ENCODE peak calls at places on chromosomes 6 and 20, in eight cellular contexts. J is ovary, K is AG04450, C is HepG2, F is GM23338, A is suprapubic skin, R is HL-60, Y is heart right ventricle. P is an unnamed sample.

GRCh38 chr20:31881945-31882344 is 11.5 kb downstream of the TTLL9 start:
- DNase-seq in J (no peak), K (no peak), C (no peak), F (no peak), A (no peak), R (no peak), Y (no peak), P (no peak)

GRCh38 chr6:153231048-153231635 is 100.1 kb upstream of the RGS17 start:
- DNase-seq in J (no peak), K (peak; percentile 2), C (peak; percentile 40), F (peak; percentile 85), A (no peak), R (peak; percentile 38), Y (peak; percentile 31), P (peak; percentile 72)

GRCh38 chr6:73878403-73878802 is 182.4 kb downstream of the CD109 start:
- DNase-seq in J (no peak), K (no peak), C (no peak), F (no peak), A (no peak), R (no peak), Y (no peak), P (no peak)

GRCh38 chr20:50192364-50193168 is 1.9 kb downstream of the CEBPB start:
- DNase-seq in J (peak; percentile 85), K (peak; percentile 71), C (peak; percentile 92), F (peak; percentile 88), A (peak; percentile 94), R (peak; percentile 94), Y (peak; percentile 77), P (no peak)

GRCh38 chr6:135281907-135282306 is 100.8 kb downstream of the MYB start:
- DNase-seq in J (no peak), K (no peak), C (no peak), F (no peak), A (no peak), R (no peak), Y (no peak), P (no peak)

GRCh38 chr6:149012040-149012545 is 265.3 kb downstream of the UST start:
- DNase-seq in J (no peak), K (peak; percentile 97), C (no peak), F (no peak), A (no peak), R (no peak), Y (no peak), P (no peak)

GRCh38 chr20:10843161-10843711 is 169.4 kb upstream of the JAG1 start:
- DNase-seq in J (no peak), K (no peak), C (no peak), F (no peak), A (no peak), R (no peak), Y (no peak), P (no peak)

GRCh38 chr20:3000852-3001523 is 42.4 kb upstream of the GNRH2 start:
- DNase-seq in J (no peak), K (peak; percentile 37), C (no peak), F (peak; percentile 63), A (no peak), R (peak; percentile 42), Y (no peak), P (no peak)

GRCh38 chr6:132167966-132168365 is 216.8 kb upstream of the CCN2 start:
- DNase-seq in J (no peak), K (no peak), C (peak; percentile 37), F (no peak), A (no peak), R (no peak), Y (no peak), P (no peak)

GRCh38 chr6:39420300-39421265 is 98.1 kb upstream of the KCNK16 start:
- DNase-seq in J (no peak), K (no peak), C (no peak), F (no peak), A (no peak), R (no peak), Y (no peak), P (no peak)

GRCh38 chr6:13810688-13811446 is 3.5 kb downstream of the MCUR1 start:
- DNase-seq in J (no peak), K (no peak), C (no peak), F (no peak), A (no peak), R (no peak), Y (no peak), P (no peak)

GRCh38 chr6:30686908-30687658 is 638 bp upstream of the PPP1R18 start:
- DNase-seq in J (peak; percentile 93), K (peak; percentile 92), C (peak; percentile 49), F (peak; percentile 84), A (peak; percentile 98), R (peak; percentile 85), Y (peak; percentile 98), P (peak; percentile 89)

GRCh38 chr6:30689022-30689865 is 1.5 kb downstream of the NRM start:
- DNase-seq in J (no peak), K (no peak), C (no peak), F (no peak), A (no peak), R (no peak), Y (no peak), P (no peak)

GRCh38 chr6:30688569-30688968 is 2.1 kb upstream of the PPP1R18 start:
- DNase-seq in J (no peak), K (no peak), C (no peak), F (no peak), A (no peak), R (no peak), Y (no peak), P (no peak)

GRCh38 chr6:30685977-30686907 is at the start of gene PPP1R18:
- DNase-seq in J (peak; percentile 82), K (no peak), C (no peak), F (peak; percentile 69), A (peak; percentile 89), R (peak; percentile 53), Y (peak; percentile 87), P (no peak)

GRCh38 chr6:30687659-30688431 is 1.4 kb upstream of the PPP1R18 start:
- DNase-seq in J (peak; percentile 56), K (no peak), C (no peak), F (peak; percentile 67), A (no peak), R (no peak), Y (peak; percentile 42), P (no peak)
- TF ChIP-seq CTCF in J (no peak), K (peak; percentile 32), C (peak; percentile 14), F (no peak), A (no peak), R (no peak), Y (peak; percentile 12), P (no peak)

GRCh38 chr20:41468994-41469600 is 102.5 kb upstream of the EMILIN3 start:
- DNase-seq in J (no peak), K (no peak), C (no peak), F (no peak), A (no peak), R (no peak), Y (no peak), P (no peak)

GRCh38 chr20:41467690-41468089 is 101.1 kb upstream of the EMILIN3 start:
- DNase-seq in J (no peak), K (no peak), C (no peak), F (no peak), A (no peak), R (no peak), Y (no peak), P (no peak)

GRCh38 chr20:41470362-41471095 is 103.9 kb upstream of the EMILIN3 start:
- DNase-seq in J (no peak), K (no peak), C (no peak), F (no peak), A (no peak), R (no peak), Y (no peak), P (no peak)

GRCh38 chr20:41469868-41470267 is 103.2 kb upstream of the EMILIN3 start:
- DNase-seq in J (no peak), K (no peak), C (no peak), F (no peak), A (no peak), R (no peak), Y (peak; percentile 46), P (no peak)

GRCh38 chr20:41466836-41467619 is 100.4 kb upstream of the EMILIN3 start:
- DNase-seq in J (no peak), K (no peak), C (no peak), F (no peak), A (no peak), R (no peak), Y (no peak), P (no peak)
- TF ChIP-seq CTCF in J (no peak), K (no peak), C (peak; percentile 26), F (peak; percentile 31), A (no peak), R (no peak), Y (no peak), P (no peak)

DNA sequence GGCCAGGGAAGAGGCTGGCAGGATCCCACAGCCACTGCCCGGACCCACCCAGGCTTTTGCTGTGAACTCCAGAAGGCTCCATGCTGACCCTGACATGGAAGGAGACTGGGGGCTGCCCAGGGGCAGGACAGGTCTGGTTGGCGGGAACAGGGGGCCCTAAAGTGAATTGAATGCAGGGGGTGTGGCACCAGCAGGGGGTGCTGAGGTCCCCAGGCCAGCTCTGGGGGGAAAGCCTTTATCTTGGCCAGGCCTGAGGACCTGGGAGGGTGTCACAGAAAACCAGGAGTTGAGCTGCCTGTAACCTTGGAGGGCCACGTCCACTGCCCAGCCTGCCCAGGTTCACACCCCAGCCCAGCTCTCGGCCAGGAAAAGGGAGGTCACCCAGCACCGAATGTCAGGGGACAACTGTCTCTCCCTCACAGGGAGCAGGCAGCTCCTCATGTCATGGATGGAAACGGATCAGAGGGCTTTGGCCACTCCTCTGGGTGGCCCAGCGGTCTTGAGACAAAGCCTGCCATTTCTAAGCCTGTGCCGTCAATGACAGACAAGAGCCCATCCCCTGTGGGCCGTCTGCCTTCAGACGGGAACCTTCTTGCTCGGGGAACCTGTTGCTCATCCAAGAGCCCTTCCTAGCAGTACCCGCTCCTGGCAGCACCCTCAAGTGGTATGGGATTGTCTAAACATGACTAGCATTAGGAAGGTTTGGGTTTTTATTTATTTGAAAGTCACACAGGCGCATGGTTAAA is 2.9 kb upstream of the YTHDF1 start:
- DNase-seq in J (no peak), K (no peak), C (no peak), F (no peak), A (no peak), R (no peak), Y (no peak), P (no peak)
- TF ChIP-seq CTCF in J (no peak), K (no peak), C (peak; percentile 28), F (no peak), A (no peak), R (no peak), Y (no peak), P (no peak)

DNA sequence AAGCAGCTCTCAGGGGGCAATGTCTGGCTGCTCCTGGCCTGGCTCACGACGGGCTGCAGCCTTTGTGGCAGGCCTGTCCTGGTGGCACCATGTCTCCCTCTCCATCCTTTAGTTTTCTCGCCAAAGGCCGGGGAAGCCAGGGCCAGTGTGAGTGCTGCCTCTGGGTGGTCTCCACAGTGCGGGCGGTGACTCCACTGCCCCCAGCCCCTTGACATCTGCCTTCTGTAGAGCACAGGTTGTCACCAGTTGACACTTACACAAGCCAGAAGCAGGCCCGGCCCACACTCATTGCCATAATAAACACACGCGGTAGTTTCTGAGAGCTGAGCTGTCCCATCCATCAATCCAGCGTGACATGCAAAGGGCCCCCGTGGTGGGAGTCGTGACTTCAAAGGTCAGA is 219.5 kb downstream of the TFAP2C start:
- DNase-seq in J (no peak), K (no peak), C (no peak), F (no peak), A (no peak), R (no peak), Y (no peak), P (no peak)
- TF ChIP-seq CTCF in J (no peak), K (no peak), C (no peak), F (no peak), A (no peak), R (no peak), Y (no peak), P (no peak)